ENCODE peak calls at places on chromosomes 6 and 20, in seven cellular contexts. D, S, L, K, M, B and C are unnamed samples.

GRCh38 chr20:61356171-61356570 is 104.1 kb downstream of the CDH4 start:
- DNase-seq in D (no peak), S (no peak), L (no peak), K (no peak), M (no peak), B (no peak), C (no peak)

GRCh38 chr6:107679457-107679856 is 144.7 kb downstream of the SCML4 start:
- DNase-seq in D (no peak), S (peak), L (no peak), K (no peak), M (no peak), B (no peak), C (no peak)

GRCh38 chr20:50521221-50521642 is 11.0 kb downstream of the PTPN1 start:
- DNase-seq in D (peak), S (no peak), L (no peak), K (no peak), M (no peak), B (no peak), C (no peak)

GRCh38 chr6:47343631-47344421 is 34.1 kb upstream of the TNFRSF21 start:
- DNase-seq in D (no peak), S (no peak), L (no peak), K (no peak), M (no peak), B (no peak), C (no peak)

GRCh38 chr6:157045831-157046454 is 268.8 kb downstream of the ARID1B start:
- DNase-seq in D (peak), S (peak), L (no peak), K (peak), M (peak), B (no peak), C (no peak)

GRCh38 chr6:46254331-46254730 is 83.6 kb upstream of the ENPP5 start:
- DNase-seq in D (no peak), S (no peak), L (no peak), K (no peak), M (no peak), B (no peak), C (no peak)

GRCh38 chr6:106692112-106692822 is 62.9 kb downstream of the QRSL1 start:
- DNase-seq in D (no peak), S (no peak), L (peak), K (no peak), M (no peak), B (no peak), C (peak)

GRCh38 chr20:36274248-36274841 is 31.8 kb upstream of the DLGAP4 start:
- DNase-seq in D (peak), S (no peak), L (no peak), K (no peak), M (no peak), B (no peak), C (no peak)

GRCh38 chr6:82842721-82843120 is 222.9 kb downstream of the UBE3D start:
- DNase-seq in D (no peak), S (no peak), L (no peak), K (no peak), M (no peak), B (no peak), C (no peak)

GRCh38 chr6:23414204-23414501 is 711.9 kb upstream of the NRSN1 start:
- DNase-seq in D (peak), S (no peak), L (no peak), K (no peak), M (no peak), B (peak), C (no peak)

GRCh38 chr6:45836438-45836824 is 179.2 kb downstream of the CLIC5 start:
- DNase-seq in D (no peak), S (no peak), L (no peak), K (no peak), M (no peak), B (no peak), C (no peak)

GRCh38 chr6:18985061-18985460 is 597.9 kb downstream of the RNF144B start:
- DNase-seq in D (no peak), S (no peak), L (no peak), K (no peak), M (no peak), B (no peak), C (no peak)

GRCh38 chr6:158283304-158284005 is 28.8 kb upstream of the TULP4 start:
- DNase-seq in D (no peak), S (no peak), L (peak), K (no peak), M (no peak), B (no peak), C (no peak)

GRCh38 chr6:45021652-45022051 is 306.5 kb upstream of the RUNX2 start:
- DNase-seq in D (no peak), S (no peak), L (no peak), K (no peak), M (no peak), B (no peak), C (no peak)

GRCh38 chr6:16181429-16182359 is 52.8 kb downstream of the MYLIP start:
- DNase-seq in D (no peak), S (no peak), L (no peak), K (no peak), M (peak), B (no peak), C (no peak)

GRCh38 chr6:16182428-16182827 is 53.5 kb downstream of the MYLIP start:
- DNase-seq in D (no peak), S (no peak), L (no peak), K (no peak), M (no peak), B (no peak), C (no peak)

GRCh38 chr6:16179063-16179462 is 50.2 kb downstream of the MYLIP start:
- DNase-seq in D (no peak), S (no peak), L (no peak), K (no peak), M (no peak), B (no peak), C (no peak)

GRCh38 chr6:16179970-16180431 is 51.1 kb downstream of the MYLIP start:
- DNase-seq in D (no peak), S (no peak), L (no peak), K (no peak), M (no peak), B (no peak), C (no peak)

DNA sequence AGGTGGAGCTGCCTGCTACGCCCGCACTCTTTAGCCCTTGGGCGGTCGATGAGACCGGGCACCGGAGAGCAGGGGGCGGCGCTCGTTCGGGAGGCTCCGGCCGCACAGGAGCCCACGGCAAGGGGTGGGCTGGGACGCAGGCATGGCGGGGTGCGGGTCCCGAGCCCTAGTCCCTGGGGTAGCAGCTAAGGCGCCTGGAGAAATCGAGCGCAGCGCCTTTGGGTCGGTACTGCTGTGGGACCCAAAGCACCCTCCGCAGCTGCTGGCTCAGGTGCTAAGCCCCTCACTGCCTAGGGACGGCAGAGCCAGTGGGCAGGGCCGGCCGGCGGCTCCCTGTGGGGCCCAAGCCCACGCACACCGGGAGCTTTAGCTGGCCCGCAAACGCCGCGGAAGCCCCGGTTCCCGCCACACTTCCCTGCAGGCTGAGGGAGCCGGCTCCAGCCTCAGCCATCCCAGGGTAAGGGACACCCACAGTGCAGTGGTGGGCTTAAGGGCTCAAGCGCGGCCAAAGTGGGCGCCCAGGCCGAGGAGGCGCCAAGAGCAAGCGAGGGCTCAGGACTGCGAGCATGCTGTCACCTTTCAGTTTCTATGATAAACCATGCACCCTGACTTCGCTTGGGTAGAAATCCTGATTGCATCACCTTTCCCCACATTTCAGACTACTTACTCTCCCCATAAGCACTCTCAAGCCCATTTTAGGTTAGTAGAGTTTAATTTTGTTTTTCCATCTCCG is 52.0 kb downstream of the MYLIP start:
- DNase-seq in D (no peak), S (no peak), L (no peak), K (no peak), M (no peak), B (no peak), C (no peak)
- TF ChIP-seq JUND in D (no peak), S (no peak), L (no peak), K (no peak), M (no peak), B (no peak), C (no peak)

DNA sequence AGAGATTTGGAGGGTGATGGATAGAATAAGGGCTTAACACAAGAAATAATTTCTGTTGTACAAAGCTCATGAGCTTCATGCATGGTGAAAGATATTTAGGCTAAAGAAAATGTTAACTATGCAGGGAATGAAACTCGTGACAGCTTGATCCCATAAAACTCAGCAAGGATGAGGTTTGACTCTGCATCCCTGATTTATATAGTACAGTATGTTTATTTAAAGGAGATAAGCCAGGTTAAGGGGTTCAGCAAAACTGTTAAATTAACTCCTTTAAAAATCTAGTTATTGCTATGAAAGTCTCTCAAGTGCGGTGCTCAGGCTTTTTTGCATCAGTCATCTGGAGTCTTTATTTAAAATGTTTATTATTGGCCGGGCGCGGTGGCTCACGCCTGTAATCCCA is 326.4 kb downstream of the LAMA2 start:
- DNase-seq in D (no peak), S (no peak), L (no peak), K (no peak), M (no peak), B (no peak), C (no peak)
- TF ChIP-seq JUND in D (no peak), S (no peak), L (no peak), K (no peak), M (no peak), B (no peak), C (no peak)

GRCh38 chr6:136693090-136693489 is 99.2 kb downstream of the MAP3K5 start:
- DNase-seq in D (no peak), S (no peak), L (no peak), K (no peak), M (no peak), B (no peak), C (no peak)
- TF ChIP-seq JUND in D (no peak), S (no peak), L (no peak), K (no peak), M (no peak), B (no peak), C (no peak)

GRCh38 chr20:45968801-45969711 is 2.9 kb downstream of the ZNF335 start:
- DNase-seq in D (no peak), S (no peak), L (no peak), K (no peak), M (no peak), B (no peak), C (no peak)

GRCh38 chr20:45971425-45971674 is 653 bp downstream of the ZNF335 start:
- DNase-seq in D (no peak), S (no peak), L (no peak), K (no peak), M (no peak), B (no peak), C (no peak)

GRCh38 chr20:45971675-45972499 is at the start of gene ZNF335:
- DNase-seq in D (peak), S (peak), L (peak), K (peak), M (peak), B (peak), C (peak)

GRCh38 chr20:45969712-45970634 is 2.0 kb downstream of the ZNF335 start:
- DNase-seq in D (peak), S (peak), L (no peak), K (peak), M (peak), B (no peak), C (peak)

DNA sequence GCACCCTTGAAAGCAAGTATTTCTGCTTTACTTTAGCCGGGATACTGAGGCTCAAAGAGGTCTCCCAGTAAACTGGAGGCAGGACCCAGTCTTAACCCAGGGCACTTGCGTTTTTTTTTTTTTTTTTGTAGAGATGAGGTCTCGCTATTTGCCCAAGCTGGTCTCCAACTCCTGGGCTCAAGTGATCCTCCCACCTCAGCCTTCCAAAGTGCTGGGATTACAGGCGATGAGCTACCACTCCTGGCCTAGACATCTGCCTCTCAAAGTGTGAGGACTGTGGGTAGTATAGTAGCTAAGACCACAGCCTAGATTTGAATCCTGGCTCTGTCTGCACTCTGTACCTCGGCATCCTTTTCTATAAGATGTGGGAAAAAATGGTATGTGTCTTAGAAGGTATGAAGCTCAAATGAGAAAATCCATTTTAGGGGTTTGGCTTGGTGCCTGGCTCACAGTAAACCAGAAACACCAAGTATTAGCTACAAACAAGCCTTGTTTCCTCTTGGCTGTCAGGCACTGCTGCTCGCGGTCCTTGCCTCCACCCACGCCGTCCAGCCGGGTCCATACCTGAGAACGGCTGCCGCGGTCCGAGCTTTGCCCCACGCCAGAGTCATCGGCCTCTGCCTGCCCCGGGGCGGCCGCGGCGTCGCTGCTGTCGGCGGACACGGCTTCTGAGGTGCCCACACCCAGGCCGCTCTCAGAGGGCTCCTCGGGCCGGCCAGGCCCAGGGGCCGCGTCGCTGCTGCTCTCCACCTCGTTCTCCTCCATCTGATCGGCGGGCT is 1.2 kb downstream of the ZNF335 start:
- DNase-seq in D (peak), S (peak), L (no peak), K (no peak), M (no peak), B (no peak), C (no peak)
- TF ChIP-seq JUND in D (no peak), S (no peak), L (no peak), K (no peak), M (no peak), B (no peak), C (no peak)

GRCh38 chr6:31129130-31129529 is 8.9 kb upstream of the CDSN start:
- DNase-seq in D (no peak), S (no peak), L (no peak), K (no peak), M (no peak), B (no peak), C (no peak)

GRCh38 chr6:31131595-31131994 is 7.3 kb downstream of the PSORS1C2 start:
- DNase-seq in D (no peak), S (no peak), L (no peak), K (no peak), M (no peak), B (no peak), C (no peak)

GRCh38 chr6:31132806-31133205 is 6.1 kb downstream of the PSORS1C2 start:
- DNase-seq in D (no peak), S (no peak), L (no peak), K (no peak), M (no peak), B (no peak), C (no peak)

GRCh38 chr6:31128093-31128676 is 7.9 kb upstream of the CDSN start:
- DNase-seq in D (peak), S (peak), L (no peak), K (peak), M (no peak), B (peak), C (peak)

DNA sequence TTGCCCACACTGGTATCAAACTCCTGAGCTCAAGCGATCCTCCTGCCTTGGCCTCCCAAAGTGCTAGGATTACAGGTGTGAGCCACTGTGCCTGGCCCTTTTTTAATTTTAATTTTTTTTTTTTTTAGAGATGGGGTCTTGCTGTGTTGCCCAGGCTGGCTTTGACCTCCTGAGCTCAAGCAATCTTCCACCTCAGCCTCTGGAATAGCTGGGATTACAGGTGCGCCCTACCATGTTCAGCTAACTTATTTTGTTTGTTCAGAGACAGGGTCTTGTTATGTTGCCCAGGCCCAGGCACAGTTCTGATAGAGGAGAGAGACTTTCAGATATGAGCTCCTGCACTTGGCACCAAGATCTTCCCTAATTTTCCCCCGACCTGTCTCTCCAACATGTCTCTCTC is 8.1 kb downstream of the PSORS1C2 start:
- DNase-seq in D (no peak), S (no peak), L (no peak), K (no peak), M (no peak), B (no peak), C (no peak)
- TF ChIP-seq JUND in D (no peak), S (no peak), L (no peak), K (no peak), M (no peak), B (no peak), C (no peak)

DNA sequence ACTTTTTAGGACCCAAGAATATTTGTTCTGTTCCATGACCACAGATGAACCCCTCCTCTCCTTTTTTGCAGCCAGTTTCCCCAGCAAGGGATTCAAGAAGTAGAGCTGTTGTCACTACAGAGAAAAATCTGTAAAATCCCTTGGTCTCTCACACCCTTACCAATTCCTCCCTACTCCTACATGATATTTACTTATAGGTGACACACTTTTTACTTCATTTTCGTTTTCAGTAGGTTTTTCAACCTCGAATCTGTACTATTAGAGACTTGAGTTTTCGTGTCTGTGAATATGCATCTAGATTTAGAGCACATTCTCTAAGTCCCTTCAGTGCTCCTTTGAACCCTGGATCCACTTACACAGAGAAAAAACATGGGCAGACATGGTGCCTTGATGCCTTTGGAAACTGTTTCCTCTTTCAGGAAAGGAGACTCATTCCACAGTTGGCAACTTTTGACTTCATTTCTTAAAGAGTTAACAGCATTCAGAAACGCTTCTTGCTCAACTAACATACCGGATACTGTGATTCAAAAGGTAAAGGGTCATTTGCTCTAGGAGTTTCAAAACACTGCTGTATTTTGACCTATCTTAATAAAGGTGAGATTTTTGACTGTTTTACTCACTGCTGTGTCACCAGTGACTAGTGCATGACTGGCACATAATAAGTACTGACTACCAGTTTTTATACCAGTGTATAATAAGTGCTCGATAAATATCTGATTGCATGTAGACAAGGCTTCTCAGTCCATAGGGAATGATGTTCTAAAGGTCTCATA is 50.6 kb downstream of the LAMA4 start:
- DNase-seq in D (no peak), S (no peak), L (no peak), K (peak), M (peak), B (no peak), C (no peak)
- TF ChIP-seq JUND in D (peak), S (no peak), L (no peak), K (no peak), M (peak), B (no peak), C (no peak)

GRCh38 chr6:116971959-116972358 is 94.9 kb downstream of the RFX6 start:
- DNase-seq in D (peak), S (peak), L (no peak), K (peak), M (peak), B (no peak), C (peak)
- TF ChIP-seq JUND in D (no peak), S (no peak), L (no peak), K (no peak), M (no peak), B (no peak), C (no peak)

GRCh38 chr20:41440882-41441281 is 74.3 kb upstream of the EMILIN3 start:
- DNase-seq in D (no peak), S (no peak), L (no peak), K (no peak), M (no peak), B (no peak), C (no peak)

GRCh38 chr20:41447026-41447425 is 80.4 kb upstream of the EMILIN3 start:
- DNase-seq in D (no peak), S (no peak), L (no peak), K (no peak), M (no peak), B (no peak), C (no peak)

GRCh38 chr20:41446471-41446870 is 79.9 kb upstream of the EMILIN3 start:
- DNase-seq in D (no peak), S (no peak), L (no peak), K (no peak), M (no peak), B (no peak), C (no peak)

GRCh38 chr20:41444821-41445220 is 78.2 kb upstream of the EMILIN3 start:
- DNase-seq in D (no peak), S (no peak), L (no peak), K (no peak), M (no peak), B (no peak), C (no peak)

DNA sequence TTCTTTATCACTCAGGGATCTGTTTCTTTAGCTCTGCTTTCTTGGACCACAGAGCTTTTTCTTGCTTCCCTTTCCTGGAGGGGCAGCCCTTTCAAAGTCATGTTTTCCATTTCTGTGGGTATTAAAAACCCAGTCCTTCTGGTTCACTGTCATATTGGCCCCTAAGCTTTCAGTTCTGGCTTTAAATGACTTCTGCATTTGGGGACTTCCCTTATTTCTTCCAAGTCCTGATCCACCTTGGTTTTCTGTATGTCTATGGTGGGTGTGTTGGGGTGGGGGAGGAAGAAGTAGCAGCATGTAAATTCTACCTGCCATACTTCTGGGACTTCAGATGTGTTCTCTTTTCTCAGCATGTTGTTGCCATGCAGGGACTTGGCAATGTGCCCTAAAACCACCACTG is 77.0 kb upstream of the EMILIN3 start:
- DNase-seq in D (no peak), S (no peak), L (no peak), K (no peak), M (no peak), B (no peak), C (no peak)
- TF ChIP-seq JUND in D (no peak), S (no peak), L (no peak), K (no peak), M (no peak), B (no peak), C (no peak)